ENCODE peak calls at places on chromosomes 5 and 9, in six cellular contexts. One of them, this sample, is unnamed.
A peak's percentile ranks its signal among the peaks of the same experiment; 100 is the strongest.

GRCh38 chr5:66596791-66597757 is 881 bp downstream of the MAST4 start:
- DNase-seq in C1 segment of cervical spinal cord: peak; percentile 16
- DNase-seq in adipocyte: peak; percentile 53
- DNase-seq in RCC 7860: no peak
- DNase-seq in body of pancreas: peak; percentile 54
- DNase-seq in endothelial cell of umbilical vein: peak; percentile 20
- DNase-seq in this sample: peak; percentile 89

GRCh38 chr5:677131-678101 is 15.7 kb downstream of the TPPP start:
- DNase-seq in RCC 7860: no peak
- DNase-seq in endothelial cell of umbilical vein: no peak
- DNase-seq in C1 segment of cervical spinal cord: no peak
- DNase-seq in adipocyte: no peak
- DNase-seq in body of pancreas: peak; percentile 12
- DNase-seq in this sample: no peak

GRCh38 chr9:95503369-95503768 is 13.4 kb downstream of the PTCH1 start:
- DNase-seq in body of pancreas: no peak
- DNase-seq in adipocyte: no peak
- DNase-seq in RCC 7860: no peak
- DNase-seq in C1 segment of cervical spinal cord: no peak
- DNase-seq in endothelial cell of umbilical vein: no peak
- DNase-seq in this sample: no peak

GRCh38 chr9:89407070-89407469 is 88.8 kb downstream of the SECISBP2 start:
- DNase-seq in endothelial cell of umbilical vein: no peak
- DNase-seq in RCC 7860: peak; percentile 15
- DNase-seq in adipocyte: no peak
- DNase-seq in C1 segment of cervical spinal cord: no peak
- DNase-seq in body of pancreas: no peak
- DNase-seq in this sample: no peak

GRCh38 chr5:32852535-32852934 is 141.4 kb downstream of the NPR3 start:
- DNase-seq in adipocyte: peak; percentile 86
- DNase-seq in RCC 7860: peak; percentile 73
- DNase-seq in C1 segment of cervical spinal cord: no peak
- DNase-seq in body of pancreas: peak; percentile 37
- DNase-seq in endothelial cell of umbilical vein: no peak
- DNase-seq in this sample: no peak

GRCh38 chr5:120942551-120942950 is 478.5 kb downstream of the PRR16 start:
- DNase-seq in RCC 7860: no peak
- DNase-seq in body of pancreas: no peak
- DNase-seq in C1 segment of cervical spinal cord: no peak
- DNase-seq in adipocyte: peak; percentile 78
- DNase-seq in endothelial cell of umbilical vein: no peak
- DNase-seq in this sample: no peak

GRCh38 chr5:568061-568781 is 43.9 kb upstream of the CEP72 start:
- DNase-seq in endothelial cell of umbilical vein: no peak
- DNase-seq in adipocyte: no peak
- DNase-seq in C1 segment of cervical spinal cord: no peak
- DNase-seq in RCC 7860: no peak
- DNase-seq in body of pancreas: no peak
- DNase-seq in this sample: no peak

GRCh38 chr5:137201876-137202275 is 297.2 kb downstream of the SPOCK1 start:
- DNase-seq in C1 segment of cervical spinal cord: no peak
- DNase-seq in adipocyte: peak; percentile 91
- DNase-seq in endothelial cell of umbilical vein: no peak
- DNase-seq in RCC 7860: peak; percentile 13
- DNase-seq in body of pancreas: no peak
- DNase-seq in this sample: no peak

GRCh38 chr5:172412724-172413260 is 41.5 kb downstream of the SH3PXD2B start:
- DNase-seq in RCC 7860: peak; percentile 20
- DNase-seq in adipocyte: peak; percentile 98
- DNase-seq in body of pancreas: peak; percentile 72
- DNase-seq in C1 segment of cervical spinal cord: peak; percentile 40
- DNase-seq in endothelial cell of umbilical vein: peak; percentile 71
- DNase-seq in this sample: peak; percentile 52

GRCh38 chr5:53362521-53362941 is 117.9 kb upstream of the FST start:
- DNase-seq in RCC 7860: peak; percentile 81
- DNase-seq in body of pancreas: no peak
- DNase-seq in C1 segment of cervical spinal cord: no peak
- DNase-seq in adipocyte: peak; percentile 92
- DNase-seq in endothelial cell of umbilical vein: peak; percentile 92
- DNase-seq in this sample: no peak

GRCh38 chr5:66171349-66172344 is 27.5 kb downstream of the SREK1 start:
- DNase-seq in RCC 7860: peak; percentile 48
- DNase-seq in body of pancreas: peak; percentile 31
- DNase-seq in endothelial cell of umbilical vein: peak; percentile 59
- DNase-seq in C1 segment of cervical spinal cord: no peak
- DNase-seq in adipocyte: peak; percentile 84
- DNase-seq in this sample: no peak

GRCh38 chr9:27599102-27599501 is 25.8 kb upstream of the C9orf72 start:
- DNase-seq in endothelial cell of umbilical vein: no peak
- DNase-seq in C1 segment of cervical spinal cord: no peak
- DNase-seq in RCC 7860: no peak
- DNase-seq in body of pancreas: no peak
- DNase-seq in adipocyte: no peak
- DNase-seq in this sample: no peak

GRCh38 chr9:5488616-5489015 is 21.7 kb upstream of the PDCD1LG2 start:
- DNase-seq in endothelial cell of umbilical vein: peak; percentile 88
- DNase-seq in adipocyte: no peak
- DNase-seq in C1 segment of cervical spinal cord: no peak
- DNase-seq in RCC 7860: no peak
- DNase-seq in body of pancreas: no peak
- DNase-seq in this sample: no peak

GRCh38 chr9:13728917-13729811 is 449.7 kb upstream of the MPDZ start:
- DNase-seq in C1 segment of cervical spinal cord: no peak
- DNase-seq in RCC 7860: peak; percentile 54
- DNase-seq in adipocyte: no peak
- DNase-seq in endothelial cell of umbilical vein: peak; percentile 16
- DNase-seq in body of pancreas: no peak
- DNase-seq in this sample: no peak

GRCh38 chr9:137619240-137620090 is 660 bp downstream of the EHMT1 start:
- DNase-seq in RCC 7860: no peak
- DNase-seq in endothelial cell of umbilical vein: peak; percentile 58
- DNase-seq in C1 segment of cervical spinal cord: no peak
- DNase-seq in body of pancreas: peak; percentile 35
- DNase-seq in adipocyte: peak; percentile 69
- DNase-seq in this sample: no peak

GRCh38 chr9:100379862-100380261 is 27.1 kb upstream of the TEX10 start:
- DNase-seq in RCC 7860: peak; percentile 20
- DNase-seq in endothelial cell of umbilical vein: no peak
- DNase-seq in C1 segment of cervical spinal cord: no peak
- DNase-seq in body of pancreas: no peak
- DNase-seq in adipocyte: peak; percentile 56
- DNase-seq in this sample: no peak

GRCh38 chr5:96807099-96807654 is 568 bp downstream of the ERAP1 start:
- DNase-seq in endothelial cell of umbilical vein: peak; percentile 76
- DNase-seq in adipocyte: peak; percentile 91
- DNase-seq in C1 segment of cervical spinal cord: peak; percentile 91
- DNase-seq in RCC 7860: peak; percentile 23
- DNase-seq in body of pancreas: peak; percentile 89
- DNase-seq in this sample: peak; percentile 62

GRCh38 chr5:169696621-169697517 is 59.8 kb downstream of the DOCK2 start:
- DNase-seq in RCC 7860: peak; percentile 54
- DNase-seq in endothelial cell of umbilical vein: peak; percentile 7
- DNase-seq in adipocyte: peak; percentile 69
- DNase-seq in body of pancreas: no peak
- DNase-seq in C1 segment of cervical spinal cord: no peak
- DNase-seq in this sample: no peak

GRCh38 chr9:121743441-121744001 is 92.1 kb downstream of the DAB2IP start:
- DNase-seq in C1 segment of cervical spinal cord: peak; percentile 61
- DNase-seq in endothelial cell of umbilical vein: peak; percentile 90
- DNase-seq in RCC 7860: peak; percentile 84
- DNase-seq in adipocyte: peak; percentile 91
- DNase-seq in body of pancreas: peak; percentile 93
- DNase-seq in this sample: peak; percentile 93

GRCh38 chr9:106886111-106887046 is 23.4 kb downstream of the ZNF462 start:
- DNase-seq in adipocyte: no peak
- DNase-seq in body of pancreas: no peak
- DNase-seq in RCC 7860: no peak
- DNase-seq in endothelial cell of umbilical vein: no peak
- DNase-seq in C1 segment of cervical spinal cord: no peak
- DNase-seq in this sample: no peak

GRCh38 chr9:91714020-91714721 is 235.9 kb downstream of the ROR2 start:
- DNase-seq in RCC 7860: no peak
- DNase-seq in C1 segment of cervical spinal cord: no peak
- DNase-seq in endothelial cell of umbilical vein: peak; percentile 17
- DNase-seq in adipocyte: peak; percentile 36
- DNase-seq in body of pancreas: peak; percentile 80
- DNase-seq in this sample: no peak

GRCh38 chr5:33166522-33166921 is 274.2 kb upstream of the TARS1 start:
- DNase-seq in C1 segment of cervical spinal cord: no peak
- DNase-seq in RCC 7860: no peak
- DNase-seq in body of pancreas: no peak
- DNase-seq in endothelial cell of umbilical vein: peak; percentile 17
- DNase-seq in adipocyte: no peak
- DNase-seq in this sample: peak; percentile 35

This sample was measured in posterior cingulate gyrus.